ENCODE peak calls at places on chromosome 14, in six cellular contexts. E, Q, J, B, P and R are unnamed samples.

GRCh38 chr14:91138511-91139359 is 24.9 kb downstream of the DGLUCY start:
- DNase-seq in P (peak; percentile 41), B (no peak), E (no peak), Q (peak; percentile 30), J (peak; percentile 10), R (no peak)

GRCh38 chr14:33026850-33027420 is 88.3 kb downstream of the NPAS3 start:
- DNase-seq in E (no peak), J (no peak), Q (peak; percentile 2), P (no peak), B (no peak), R (no peak)

GRCh38 chr14:97916100-97916499 is 1118.9 kb downstream of the VRK1 start:
- DNase-seq in P (no peak), B (no peak), J (no peak), Q (no peak), E (no peak), R (no peak)

GRCh38 chr14:106318700-106319099 is 792.3 kb downstream of the TMEM121 start:
- DNase-seq in Q (no peak), J (no peak), E (no peak), B (no peak), P (peak; percentile 54), R (no peak)

GRCh38 chr14:73752297-73752992 is 38.3 kb upstream of the PNMA1 start:
- DNase-seq in Q (peak; percentile 75), B (no peak), P (peak; percentile 66), E (peak; percentile 85), J (no peak), R (no peak)

GRCh38 chr14:68672609-68673285 is 120.1 kb downstream of the ZFP36L1 start:
- DNase-seq in P (no peak), J (no peak), Q (no peak), E (peak; percentile 19), B (no peak), R (no peak)

GRCh38 chr14:36773558-36773957 is 111.9 kb downstream of the PAX9 start:
- DNase-seq in P (no peak), B (no peak), E (no peak), J (peak; percentile 36), Q (no peak), R (no peak)

GRCh38 chr14:44151120-44151519 is 356.0 kb downstream of the FSCB start:
- DNase-seq in B (no peak), P (no peak), J (no peak), Q (no peak), E (no peak), R (no peak)

GRCh38 chr14:64659366-64659765 is 44.9 kb upstream of the PLEKHG3 start:
- DNase-seq in Q (no peak), J (no peak), P (no peak), E (no peak), B (no peak), R (no peak)

GRCh38 chr14:42909659-42910058 is 1303.0 kb downstream of the LRFN5 start:
- DNase-seq in J (no peak), P (no peak), B (no peak), Q (no peak), E (no peak), R (no peak)

GRCh38 chr14:75223664-75224154 is 47.3 kb upstream of the TMED10 start:
- DNase-seq in E (no peak), B (no peak), J (no peak), Q (no peak), P (no peak), R (no peak)

GRCh38 chr14:66624319-66624937 is 116.5 kb downstream of the GPHN start:
- DNase-seq in J (peak; percentile 81), Q (peak; percentile 83), B (no peak), E (no peak), P (no peak), R (no peak)

GRCh38 chr14:72855913-72856312 is 38.0 kb downstream of the DPF3 start:
- DNase-seq in E (no peak), J (no peak), Q (no peak), P (no peak), B (peak; percentile 34), R (no peak)

GRCh38 chr14:105212541-105213305 is 31.6 kb upstream of the NUDT14 start:
- DNase-seq in B (no peak), E (no peak), J (no peak), P (no peak), Q (no peak), R (no peak)

GRCh38 chr14:87745507-87746118 is 247.4 kb downstream of the GALC start:
- DNase-seq in E (no peak), J (peak; percentile 0), Q (peak; percentile 40), P (no peak), B (no peak), R (peak; percentile 2)

GRCh38 chr14:91158091-91158790 is 44.4 kb downstream of the DGLUCY start:
- DNase-seq in B (no peak), P (no peak), E (no peak), Q (no peak), J (no peak), R (no peak)

GRCh38 chr14:94485944-94486841 is 10.2 kb upstream of the SERPINA9 start:
- DNase-seq in J (peak; percentile 25), E (no peak), B (no peak), P (no peak), Q (peak; percentile 67), R (no peak)

GRCh38 chr14:73026243-73026844 is 562 bp downstream of the ZFYVE1 start:
- DNase-seq in B (no peak), Q (no peak), P (no peak), J (no peak), E (no peak), R (no peak)

GRCh38 chr14:85921241-85921640 is 391.3 kb downstream of the FLRT2 start:
- DNase-seq in E (no peak), B (no peak), Q (no peak), J (no peak), P (no peak), R (no peak)

GRCh38 chr14:42779024-42779423 is 1172.3 kb downstream of the LRFN5 start:
- DNase-seq in B (no peak), J (no peak), P (no peak), Q (no peak), E (no peak), R (no peak)

GRCh38 chr14:100867631-100868315 is 35.7 kb downstream of the RTL1 start:
- DNase-seq in J (no peak), B (no peak), P (no peak), E (peak; percentile 39), Q (no peak), R (no peak)

GRCh38 chr14:61452452-61452851 is 131.1 kb downstream of the PRKCH start:
- DNase-seq in P (peak; percentile 66), J (no peak), E (no peak), Q (no peak), B (no peak), R (no peak)

GRCh38 chr14:100884456-100884855 is 19.1 kb downstream of the RTL1 start:
- DNase-seq in P (no peak), B (no peak), J (no peak), Q (no peak), E (peak; percentile 28), R (no peak)

GRCh38 chr14:104820669-104821228 is 19.8 kb downstream of the ZBTB42 start:
- DNase-seq in E (peak; percentile 75), Q (peak; percentile 81), J (peak; percentile 62), P (no peak), B (no peak), R (no peak)

GRCh38 chr14:89592961-89593360 is 175.9 kb upstream of the FOXN3 start:
- DNase-seq in P (no peak), Q (no peak), E (no peak), B (no peak), J (no peak), R (no peak)

GRCh38 chr14:62436256-62436655 is 609.0 kb downstream of the KCNH5 start:
- DNase-seq in Q (no peak), J (no peak), P (no peak), E (no peak), B (no peak), R (no peak)

DNA sequence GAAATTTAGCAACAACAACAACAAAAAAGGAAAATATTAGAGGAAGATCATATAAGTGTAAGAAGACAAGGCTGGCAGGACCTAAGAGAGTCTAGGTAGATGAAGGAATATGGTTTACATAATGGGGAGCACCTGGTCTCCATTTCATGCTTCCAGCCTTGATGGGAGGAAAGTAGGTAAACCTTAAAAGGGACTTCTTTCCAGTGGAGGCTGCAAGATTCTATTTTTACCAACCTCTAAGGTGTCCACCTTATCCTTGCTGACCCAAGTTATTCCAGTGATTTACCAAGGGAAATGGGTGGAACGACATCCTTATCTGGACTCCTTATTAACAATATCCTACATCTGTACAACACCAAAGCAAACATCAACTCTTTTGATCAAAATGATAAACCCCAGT is 30.0 kb downstream of the DAD1 start:
- DNase-seq in B (no peak), E (no peak), P (no peak), J (no peak), Q (no peak), R (no peak)
- TF ChIP-seq CTCF in B (no peak), E (no peak), P (peak; percentile 9), J (no peak), Q (no peak), R (no peak)

GRCh38 chr14:81459421-81459820 is 59.3 kb upstream of the STON2 start:
- DNase-seq in Q (no peak), P (no peak), J (no peak), B (no peak), E (no peak), R (peak; percentile 49)

GRCh38 chr14:81459912-81460311 is 59.8 kb upstream of the STON2 start:
- DNase-seq in Q (no peak), J (no peak), E (no peak), B (no peak), P (no peak), R (no peak)

GRCh38 chr14:81466854-81467253 is 66.7 kb upstream of the STON2 start:
- DNase-seq in B (no peak), J (no peak), P (no peak), E (no peak), Q (no peak), R (no peak)

GRCh38 chr14:81465507-81466228 is 65.5 kb upstream of the STON2 start:
- DNase-seq in E (no peak), J (no peak), Q (no peak), P (no peak), B (no peak), R (no peak)

GRCh38 chr14:81464253-81465001 is 64.3 kb upstream of the STON2 start:
- DNase-seq in B (no peak), E (no peak), Q (peak; percentile 66), J (peak; percentile 65), P (peak; percentile 40), R (no peak)
- H3K4me3 ChIP-seq in B (peak overlapping the region; percentile 38), E (peak overlapping the region; percentile 29), Q (peak overlapping the region; percentile 21), J (peak overlapping the region; percentile 36), P (peak overlapping the region; percentile 63), R (peak overlapping the region; percentile 61)

GRCh38 chr14:70398706-70399431 is 18.0 kb downstream of the SYNJ2BP start:
- DNase-seq in Q (no peak), B (no peak), J (no peak), E (no peak), P (no peak), R (no peak)
- TF ChIP-seq CTCF in Q (no peak), B (no peak), J (no peak), E (no peak), P (no peak), R (no peak)

DNA sequence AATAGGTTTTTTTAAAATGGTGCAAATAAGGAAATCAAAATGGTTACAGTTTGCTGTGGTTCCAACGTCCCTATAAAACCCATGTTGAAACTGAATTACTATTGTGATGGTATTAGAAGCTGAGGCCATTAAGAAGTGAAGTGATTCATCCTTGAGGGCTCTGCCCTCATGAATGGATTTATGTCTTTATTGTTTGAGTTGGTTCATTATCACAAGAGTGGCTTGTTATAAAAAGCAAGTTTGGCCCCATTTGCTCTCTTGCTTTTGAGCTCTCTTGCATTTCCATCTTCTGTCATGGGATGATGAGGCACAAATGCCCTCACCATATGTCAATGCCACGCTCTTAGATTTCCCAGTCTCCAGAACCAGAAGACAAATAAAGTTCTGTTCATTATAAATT is 62.3 kb downstream of the PRKD1 start:
- DNase-seq in Q (no peak), J (no peak), E (no peak), B (no peak), P (no peak), R (no peak)
- H3K4me3 ChIP-seq in Q (no peak overlapping the region), J (no peak overlapping the region), E (no peak overlapping the region), B (no peak overlapping the region), P (no peak overlapping the region), R (no peak overlapping the region)